ENCODE peak calls at places on chromosomes 12 and 14, in seven cellular contexts. H, K, F, E, S, C and J are unnamed samples.
A peak's percentile ranks its signal among the peaks of the same experiment; 100 is the strongest.

GRCh38 chr14:69398053-69398817 is at the start of the genes ERH and SLC39A9:
- DNase-seq in H (peak; percentile 96), K (peak; percentile 96), F (peak; percentile 97), E (peak; percentile 95), S (peak; percentile 75), C (peak; percentile 97), J (peak; percentile 85)

GRCh38 chr14:50573862-50574261 is 13.9 kb downstream of the ATL1 start:
- DNase-seq in H (no peak), K (no peak), F (no peak), E (no peak), S (no peak), C (no peak), J (no peak)

GRCh38 chr14:89279649-89280232 is 137.3 kb downstream of the FOXN3 start:
- DNase-seq in H (no peak), K (no peak), F (no peak), E (no peak), S (no peak), C (no peak), J (no peak)

GRCh38 chr12:54385251-54385914 is 850 bp upstream of the ZNF385A start:
- DNase-seq in H (no peak), K (no peak), F (no peak), E (no peak), S (peak; percentile 74), C (no peak), J (peak; percentile 60)

GRCh38 chr14:76514599-76514998 is 138.7 kb downstream of the ESRRB start:
- DNase-seq in H (peak; percentile 63), K (peak; percentile 58), F (peak; percentile 2), E (peak; percentile 48), S (peak; percentile 45), C (no peak), J (no peak)

GRCh38 chr12:116876151-116876869 is 4.9 kb downstream of the HRK start:
- DNase-seq in H (no peak), K (no peak), F (no peak), E (no peak), S (no peak), C (no peak), J (peak; percentile 64)

GRCh38 chr12:132399092-132400010 is 70.0 kb upstream of the GALNT9 start:
- DNase-seq in H (no peak), K (no peak), F (no peak), E (no peak), S (no peak), C (no peak), J (no peak)

GRCh38 chr12:74747305-74747704 is 209.7 kb downstream of the ATXN7L3B start:
- DNase-seq in H (no peak), K (no peak), F (peak; percentile 16), E (peak; percentile 21), S (no peak), C (no peak), J (no peak)

GRCh38 chr12:89414851-89415250 is 62.5 kb upstream of the DUSP6 start:
- DNase-seq in H (no peak), K (no peak), F (peak; percentile 75), E (no peak), S (no peak), C (no peak), J (no peak)

DNA sequence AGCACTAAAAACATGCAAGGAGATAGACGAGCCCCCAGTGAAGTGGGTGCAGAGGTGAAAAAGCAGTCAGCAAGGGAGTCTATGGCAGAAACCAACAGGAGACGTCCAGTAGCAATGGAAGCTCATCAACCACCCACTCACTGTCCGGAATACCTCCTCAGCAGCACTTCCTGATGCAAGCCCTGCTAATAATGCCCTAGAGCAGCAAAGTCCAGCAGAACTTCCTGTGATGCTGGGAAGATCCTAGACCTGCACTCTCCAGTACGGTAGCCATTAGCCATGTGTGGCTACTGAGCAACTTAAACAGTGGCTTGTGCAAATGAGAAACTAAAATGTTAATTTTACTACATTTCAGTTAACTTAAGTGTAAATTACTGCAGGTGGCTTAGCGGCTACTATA is 11.0 kb downstream of the SERPINA9 start:
- DNase-seq in H (no peak), K (no peak), F (no peak), E (no peak), S (no peak), C (no peak), J (no peak)
- TF ChIP-seq RAD21 in H (no peak), K (no peak), F (no peak), E (no peak), S (no peak), C (no peak), J (no peak)

DNA sequence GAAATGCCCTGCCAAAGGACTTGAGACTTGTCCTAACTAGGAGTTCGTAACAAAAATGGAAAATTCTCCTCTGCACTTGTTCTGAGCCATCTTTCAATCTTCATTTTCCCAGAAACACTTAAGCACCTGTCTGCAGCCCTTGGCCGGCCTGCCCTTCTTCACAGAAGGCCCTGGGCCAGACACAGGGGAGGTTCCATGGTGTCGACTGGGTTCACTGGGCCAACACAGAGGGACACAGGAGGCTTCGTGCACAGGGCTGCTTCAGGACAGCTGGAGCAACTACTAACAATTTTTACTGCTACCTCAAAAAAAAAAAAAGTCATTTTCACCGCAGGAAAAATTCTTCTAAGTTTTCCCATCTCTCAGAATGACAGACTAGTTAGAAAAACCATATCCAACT is 19.6 kb downstream of the NID2 start:
- DNase-seq in H (no peak), K (no peak), F (no peak), E (no peak), S (no peak), C (no peak), J (no peak)
- TF ChIP-seq RAD21 in H (no peak), K (no peak), F (no peak), E (no peak), S (no peak), C (no peak), J (no peak)

GRCh38 chr12:70982286-70982685 is 61.7 kb upstream of the PTPRR start:
- DNase-seq in H (no peak), K (no peak), F (peak; percentile 38), E (no peak), S (no peak), C (no peak), J (no peak)
- TF ChIP-seq RAD21 in H (no peak), K (no peak), F (no peak), E (no peak), S (no peak), C (no peak), J (no peak)

GRCh38 chr14:82905762-82906161 is 1372.1 kb upstream of the SEL1L start:
- DNase-seq in H (no peak), K (no peak), F (no peak), E (no peak), S (no peak), C (no peak), J (no peak)
- TF ChIP-seq RAD21 in H (no peak), K (no peak), F (no peak), E (no peak), S (no peak), C (no peak), J (no peak)